ENCODE peak calls at places on chromosomes 3 and 15, in five cellular contexts. One of them, this sample, is unnamed.

GRCh38 chr3:72887723-72888545 is at the start of gene GXYLT2:
- DNase-seq in lower lobe of right lung: peak; percentile 70
- DNase-seq in RWPE1: no peak
- DNase-seq in lower leg skin: peak; percentile 90
- DNase-seq in tibial artery: peak; percentile 53
- DNase-seq in this sample: peak; percentile 85

GRCh38 chr3:72192572-72192971 is 407.6 kb upstream of the PROK2 start:
- DNase-seq in lower lobe of right lung: no peak
- DNase-seq in RWPE1: no peak
- DNase-seq in lower leg skin: no peak
- DNase-seq in tibial artery: no peak
- DNase-seq in this sample: no peak

GRCh38 chr3:24133942-24134341 is 188.9 kb downstream of the NR1D2 start:
- DNase-seq in lower lobe of right lung: no peak
- DNase-seq in RWPE1: no peak
- DNase-seq in lower leg skin: no peak
- DNase-seq in tibial artery: no peak
- DNase-seq in this sample: no peak

GRCh38 chr15:86138798-86139197 is 59.1 kb downstream of the AGBL1 start:
- DNase-seq in lower lobe of right lung: no peak
- DNase-seq in RWPE1: no peak
- DNase-seq in lower leg skin: no peak
- DNase-seq in tibial artery: no peak
- DNase-seq in this sample: no peak

GRCh38 chr15:31297880-31298456 is 28.7 kb upstream of the KLF13 start:
- DNase-seq in lower lobe of right lung: no peak
- DNase-seq in RWPE1: no peak
- DNase-seq in lower leg skin: peak; percentile 78
- DNase-seq in tibial artery: no peak
- DNase-seq in this sample: no peak

GRCh38 chr15:31930967-31931366 is 99.3 kb upstream of the CHRNA7 start:
- DNase-seq in lower lobe of right lung: no peak
- DNase-seq in RWPE1: no peak
- DNase-seq in lower leg skin: no peak
- DNase-seq in tibial artery: no peak
- DNase-seq in this sample: no peak

GRCh38 chr15:69668049-69668705 is 215.6 kb downstream of the RPLP1 start:
- DNase-seq in lower lobe of right lung: no peak
- DNase-seq in RWPE1: no peak
- DNase-seq in lower leg skin: no peak
- DNase-seq in tibial artery: no peak
- DNase-seq in this sample: no peak

GRCh38 chr3:110608566-110608965 is 463.1 kb upstream of the NECTIN3 start:
- DNase-seq in lower lobe of right lung: no peak
- DNase-seq in RWPE1: no peak
- DNase-seq in lower leg skin: no peak
- DNase-seq in tibial artery: no peak
- DNase-seq in this sample: no peak

GRCh38 chr3:100076544-100077529 is 37.5 kb downstream of the FILIP1L start:
- DNase-seq in lower lobe of right lung: no peak
- DNase-seq in RWPE1: no peak
- DNase-seq in lower leg skin: no peak
- DNase-seq in tibial artery: no peak
- DNase-seq in this sample: no peak

GRCh38 chr3:100068758-100069345 is 45.4 kb downstream of the FILIP1L start:
- DNase-seq in lower lobe of right lung: peak; percentile 83
- DNase-seq in RWPE1: peak; percentile 50
- DNase-seq in lower leg skin: peak; percentile 91
- DNase-seq in tibial artery: peak; percentile 86
- DNase-seq in this sample: peak; percentile 77

GRCh38 chr3:44918581-44918980 is 44.2 kb downstream of the TGM4 start:
- DNase-seq in lower lobe of right lung: no peak
- DNase-seq in RWPE1: no peak
- DNase-seq in lower leg skin: no peak
- DNase-seq in tibial artery: no peak
- DNase-seq in this sample: no peak

GRCh38 chr3:53791317-53791716 is 54.9 kb downstream of the CHDH start:
- DNase-seq in lower lobe of right lung: no peak
- DNase-seq in RWPE1: no peak
- DNase-seq in lower leg skin: no peak
- DNase-seq in tibial artery: no peak
- DNase-seq in this sample: no peak

GRCh38 chr3:170499562-170500156 is 81.0 kb downstream of the CLDN11 start:
- DNase-seq in lower lobe of right lung: no peak
- DNase-seq in RWPE1: peak; percentile 53
- DNase-seq in lower leg skin: no peak
- DNase-seq in tibial artery: peak; percentile 36
- DNase-seq in this sample: no peak

GRCh38 chr3:4426782-4427344 is 40.2 kb downstream of the SUMF1 start:
- DNase-seq in lower lobe of right lung: no peak
- DNase-seq in RWPE1: no peak
- DNase-seq in lower leg skin: no peak
- DNase-seq in tibial artery: no peak
- DNase-seq in this sample: peak; percentile 24

GRCh38 chr3:141114816-141115458 is 63.8 kb downstream of the SPSB4 start:
- DNase-seq in lower lobe of right lung: no peak
- DNase-seq in RWPE1: no peak
- DNase-seq in lower leg skin: peak; percentile 65
- DNase-seq in tibial artery: no peak
- DNase-seq in this sample: peak; percentile 28
- TF ChIP-seq CTCF in lower lobe of right lung: peak; percentile 17
- TF ChIP-seq CTCF in RWPE1: no peak
- TF ChIP-seq CTCF in lower leg skin: no peak
- TF ChIP-seq CTCF in tibial artery: peak; percentile 9
- TF ChIP-seq CTCF in this sample: peak; percentile 65

GRCh38 chr15:29935296-29936020 is 113.2 kb upstream of the TJP1 start:
- DNase-seq in lower lobe of right lung: no peak
- DNase-seq in RWPE1: no peak
- DNase-seq in lower leg skin: no peak
- DNase-seq in tibial artery: no peak
- DNase-seq in this sample: no peak
- TF ChIP-seq CTCF in lower lobe of right lung: peak; percentile 18
- TF ChIP-seq CTCF in RWPE1: no peak
- TF ChIP-seq CTCF in lower leg skin: no peak
- TF ChIP-seq CTCF in tibial artery: no peak
- TF ChIP-seq CTCF in this sample: no peak

DNA sequence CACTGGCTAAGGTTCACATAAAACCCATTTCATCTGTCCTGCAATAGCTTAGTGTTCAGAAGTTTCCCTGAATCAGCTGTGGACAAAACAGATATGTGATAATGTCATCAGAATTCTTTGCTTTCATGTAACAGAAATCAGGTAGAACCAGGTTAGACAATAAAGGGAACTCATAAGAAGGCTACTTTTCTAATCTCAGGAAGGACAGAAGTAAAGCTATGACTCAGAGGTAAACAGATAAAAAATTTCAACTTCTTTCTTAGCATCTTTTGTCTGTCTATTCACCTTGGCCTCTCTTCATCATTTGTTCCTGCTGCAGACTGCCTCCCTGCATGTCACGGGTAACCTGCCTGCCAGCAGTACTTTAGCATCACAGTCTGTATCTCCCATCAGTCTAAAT is 643.1 kb downstream of the MECOM start:
- DNase-seq in lower lobe of right lung: no peak
- DNase-seq in RWPE1: no peak
- DNase-seq in lower leg skin: no peak
- DNase-seq in tibial artery: no peak
- DNase-seq in this sample: no peak
- TF ChIP-seq CTCF in lower lobe of right lung: no peak
- TF ChIP-seq CTCF in RWPE1: no peak
- TF ChIP-seq CTCF in lower leg skin: no peak
- TF ChIP-seq CTCF in tibial artery: no peak
- TF ChIP-seq CTCF in this sample: no peak

DNA sequence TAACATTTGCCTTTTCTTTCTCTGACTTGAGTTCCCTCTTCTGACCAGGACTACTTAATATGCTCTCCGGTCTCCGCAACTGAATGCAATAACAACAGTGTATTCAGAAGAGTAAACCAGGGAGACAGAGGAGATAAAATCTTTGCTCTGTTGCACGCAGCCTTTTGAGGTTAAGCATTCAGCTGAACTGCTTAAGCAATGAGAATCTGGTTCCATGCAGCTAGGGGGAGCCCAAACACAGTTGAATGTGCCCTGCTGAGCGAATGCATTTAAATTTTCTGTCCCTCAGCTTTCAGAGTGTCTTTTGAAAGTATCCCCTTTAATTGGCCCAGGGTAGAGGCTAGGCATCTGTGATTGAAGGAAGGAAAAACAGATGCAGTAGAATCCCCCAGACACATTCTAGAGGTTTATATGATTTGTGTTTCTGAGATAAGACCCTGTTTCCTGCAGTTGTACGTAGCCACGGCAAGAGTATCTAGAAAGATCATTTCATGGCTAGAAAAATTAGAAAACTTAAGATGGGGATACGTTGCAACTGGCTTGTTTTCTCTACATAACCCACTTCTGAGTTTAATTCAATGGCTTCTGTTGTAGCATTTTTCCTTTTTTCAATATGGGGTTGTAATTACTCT is 309.6 kb downstream of the TUSC7 start:
- DNase-seq in lower lobe of right lung: no peak
- DNase-seq in RWPE1: peak; percentile 30
- DNase-seq in lower leg skin: peak; percentile 87
- DNase-seq in tibial artery: peak; percentile 65
- DNase-seq in this sample: peak; percentile 66
- TF ChIP-seq CTCF in lower lobe of right lung: peak; percentile 77
- TF ChIP-seq CTCF in RWPE1: peak; percentile 76
- TF ChIP-seq CTCF in lower leg skin: peak; percentile 23
- TF ChIP-seq CTCF in tibial artery: peak; percentile 68
- TF ChIP-seq CTCF in this sample: peak; percentile 76

DNA sequence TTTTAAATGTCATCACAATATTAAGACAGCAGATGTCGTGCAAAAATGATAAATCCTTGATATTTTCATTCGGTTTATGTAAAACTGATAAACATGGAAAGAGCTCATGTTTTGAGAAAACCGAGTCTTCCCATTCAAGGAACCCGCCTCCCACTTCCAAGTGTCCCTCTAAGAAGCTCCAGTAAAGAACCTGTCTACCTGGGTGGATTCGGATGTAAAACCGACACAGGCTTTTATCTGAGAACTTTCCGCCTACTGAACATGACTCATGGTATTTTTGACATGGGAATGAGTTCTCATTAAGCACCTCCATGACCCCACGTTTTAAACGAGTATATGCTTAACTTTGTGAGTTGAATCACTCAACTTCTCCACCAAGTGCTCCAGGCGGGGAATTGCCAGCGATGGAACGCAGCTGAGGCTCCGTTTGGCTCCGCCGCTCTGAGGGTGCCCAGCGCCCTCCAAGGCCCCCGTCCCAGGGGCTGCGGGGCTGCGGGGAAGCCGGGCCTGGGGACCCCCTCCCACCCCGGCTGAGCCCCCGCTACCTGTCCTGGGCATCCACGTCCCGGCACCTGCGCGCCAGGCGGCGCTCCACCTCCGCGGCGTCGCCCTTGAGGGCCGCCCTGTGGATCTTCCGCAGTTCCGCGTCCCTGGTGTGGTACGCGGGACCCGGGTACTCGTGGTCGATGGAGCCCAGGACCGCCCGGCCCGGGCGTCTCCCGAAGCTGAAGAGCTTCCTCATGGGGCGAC is 119.9 kb downstream of the LMLN start:
- DNase-seq in lower lobe of right lung: no peak
- DNase-seq in RWPE1: peak; percentile 44
- DNase-seq in lower leg skin: peak; percentile 86
- DNase-seq in tibial artery: peak; percentile 19
- DNase-seq in this sample: no peak
- TF ChIP-seq CTCF in lower lobe of right lung: no peak
- TF ChIP-seq CTCF in RWPE1: no peak
- TF ChIP-seq CTCF in lower leg skin: no peak
- TF ChIP-seq CTCF in tibial artery: no peak
- TF ChIP-seq CTCF in this sample: no peak

DNA sequence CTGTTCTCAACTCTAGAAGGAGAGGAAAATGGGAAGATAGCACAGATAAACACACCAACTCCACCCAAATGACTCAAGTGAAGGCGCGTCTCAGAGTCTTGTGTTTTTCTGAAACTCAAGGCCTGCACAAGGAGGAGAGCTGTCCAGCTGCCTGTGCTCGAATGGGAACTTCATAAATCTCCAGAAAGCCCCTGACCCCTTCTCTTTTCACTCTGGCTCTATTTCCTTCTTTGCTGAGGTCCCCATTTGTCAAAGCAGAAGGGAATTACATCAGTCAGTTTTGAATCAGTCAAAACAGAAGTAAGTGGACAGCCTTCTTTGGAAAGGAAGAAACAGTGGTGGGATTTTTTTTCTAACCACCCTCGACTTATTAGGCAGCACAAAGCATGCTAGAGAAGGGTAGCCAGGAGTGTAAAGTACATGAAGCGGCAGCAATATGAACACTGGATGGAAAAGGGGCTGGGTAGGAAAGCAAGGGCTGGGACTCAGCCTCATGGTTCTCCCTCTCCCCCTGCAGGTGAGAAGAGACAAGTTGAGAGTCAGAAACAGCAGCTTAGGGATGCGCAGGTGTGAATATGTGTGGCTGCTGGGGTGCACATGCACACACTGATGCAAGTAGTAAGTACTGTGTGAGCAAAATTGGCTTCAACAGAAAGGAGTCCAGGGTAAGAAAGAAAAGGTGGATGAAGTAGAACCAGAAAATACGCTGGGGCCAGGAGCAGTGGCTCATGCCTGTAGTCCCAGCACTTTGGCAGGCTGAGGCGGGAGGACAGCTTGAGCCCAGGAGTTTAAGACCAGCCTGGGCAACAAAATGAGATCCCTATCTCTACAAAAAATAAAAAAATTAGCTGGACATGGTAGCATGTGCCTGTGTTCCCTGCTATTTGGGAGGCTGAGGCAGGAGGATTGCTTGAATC is 36.6 kb upstream of the MAGEF1 start:
- DNase-seq in lower lobe of right lung: no peak
- DNase-seq in RWPE1: peak; percentile 66
- DNase-seq in lower leg skin: no peak
- DNase-seq in tibial artery: peak; percentile 30
- DNase-seq in this sample: no peak
- TF ChIP-seq CTCF in lower lobe of right lung: no peak
- TF ChIP-seq CTCF in RWPE1: peak; percentile 67
- TF ChIP-seq CTCF in lower leg skin: no peak
- TF ChIP-seq CTCF in tibial artery: no peak
- TF ChIP-seq CTCF in this sample: peak; percentile 45

DNA sequence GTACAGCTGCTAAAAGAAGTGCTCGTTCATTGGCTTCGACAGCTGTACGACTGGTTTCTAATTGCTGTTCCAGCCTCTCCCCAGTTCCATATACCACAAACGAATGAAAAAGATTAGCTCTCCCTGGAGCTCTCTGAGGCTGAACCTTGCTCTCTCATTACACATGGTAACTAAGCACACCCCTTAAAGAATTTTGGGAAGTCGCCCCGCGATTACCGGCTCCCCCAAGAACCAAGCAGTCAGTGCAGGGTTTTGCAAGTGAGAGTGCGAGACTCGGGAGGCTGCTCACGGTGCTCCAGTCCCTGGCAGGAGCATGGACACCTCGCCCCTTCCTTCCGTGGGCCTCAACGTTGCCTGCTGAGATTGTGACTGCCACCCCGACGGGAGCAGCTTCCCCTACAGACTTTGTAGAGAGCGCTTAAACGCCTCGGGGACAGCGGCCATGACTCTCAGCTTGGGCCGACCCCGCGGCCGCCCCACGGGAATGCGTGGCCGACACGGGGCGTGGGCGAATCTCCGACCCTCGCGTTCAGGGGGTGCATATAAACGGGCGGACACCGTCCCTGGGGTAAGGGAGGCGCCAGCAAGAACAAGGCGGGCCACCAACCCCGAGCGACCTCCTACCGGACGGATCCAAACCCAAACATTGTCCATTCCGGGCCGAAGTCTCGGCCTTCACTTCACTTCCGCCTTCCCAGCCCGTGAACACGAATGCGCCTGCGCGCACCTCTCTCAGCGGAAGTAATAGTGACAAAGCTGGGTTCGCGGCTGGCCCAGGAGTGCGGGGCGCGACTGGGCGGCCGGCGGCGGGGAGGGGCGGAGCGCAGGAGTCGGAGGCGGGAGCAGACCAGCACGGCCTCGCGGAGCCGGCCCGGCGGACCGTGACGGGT is at the start of gene ATP2C1:
- DNase-seq in lower lobe of right lung: peak; percentile 97
- DNase-seq in RWPE1: peak; percentile 92
- DNase-seq in lower leg skin: peak; percentile 99
- DNase-seq in tibial artery: peak; percentile 97
- DNase-seq in this sample: peak; percentile 97
- TF ChIP-seq CTCF in lower lobe of right lung: no peak
- TF ChIP-seq CTCF in RWPE1: peak; percentile 66
- TF ChIP-seq CTCF in lower leg skin: no peak
- TF ChIP-seq CTCF in tibial artery: no peak
- TF ChIP-seq CTCF in this sample: no peak

This sample was measured in nephron progenitor cell.